ENCODE peak calls at places on chromosomes 7 and 10, in eight cellular contexts. One of them, this sample, is unnamed.

GRCh38 chr7:140212100-140212881 is 35.5 kb upstream of the KDM7A start:
- DNase-seq in heart left ventricle: no peak
- DNase-seq in Peyer's patch: no peak
- DNase-seq in GM12878: peak
- DNase-seq in tibial nerve: no peak
- DNase-seq in adrenal gland: no peak
- DNase-seq in testis: no peak
- DNase-seq in ovary: no peak
- DNase-seq in this sample: no peak

GRCh38 chr7:128454808-128455555 is 696 bp upstream of the HILPDA start:
- DNase-seq in Peyer's patch: no peak
- DNase-seq in tibial nerve: no peak
- DNase-seq in ovary: no peak
- DNase-seq in GM12878: no peak
- DNase-seq in heart left ventricle: no peak
- DNase-seq in testis: no peak
- DNase-seq in adrenal gland: no peak
- DNase-seq in this sample: no peak

GRCh38 chr7:150830957-150831356 is 21.4 kb upstream of the AOC1 start:
- DNase-seq in GM12878: no peak
- DNase-seq in tibial nerve: no peak
- DNase-seq in heart left ventricle: no peak
- DNase-seq in testis: no peak
- DNase-seq in Peyer's patch: no peak
- DNase-seq in ovary: no peak
- DNase-seq in adrenal gland: no peak
- DNase-seq in this sample: no peak

GRCh38 chr10:55629792-55630490 is 731.1 kb downstream of the ZWINT start:
- DNase-seq in heart left ventricle: peak
- DNase-seq in Peyer's patch: no peak
- DNase-seq in adrenal gland: peak
- DNase-seq in tibial nerve: no peak
- DNase-seq in testis: peak
- DNase-seq in ovary: no peak
- DNase-seq in GM12878: no peak
- DNase-seq in this sample: no peak

GRCh38 chr7:11458736-11459483 is 373.1 kb downstream of the THSD7A start:
- DNase-seq in testis: no peak
- DNase-seq in Peyer's patch: no peak
- DNase-seq in ovary: no peak
- DNase-seq in tibial nerve: no peak
- DNase-seq in heart left ventricle: no peak
- DNase-seq in adrenal gland: peak
- DNase-seq in GM12878: no peak
- DNase-seq in this sample: no peak

GRCh38 chr7:12524794-12525386 is 45.6 kb upstream of the SCIN start:
- DNase-seq in tibial nerve: no peak
- DNase-seq in heart left ventricle: no peak
- DNase-seq in Peyer's patch: no peak
- DNase-seq in adrenal gland: no peak
- DNase-seq in ovary: no peak
- DNase-seq in GM12878: peak
- DNase-seq in testis: no peak
- DNase-seq in this sample: no peak

GRCh38 chr10:75234683-75235374 is 928 bp downstream of the COMTD1 start:
- DNase-seq in testis: peak
- DNase-seq in heart left ventricle: no peak
- DNase-seq in tibial nerve: no peak
- DNase-seq in adrenal gland: no peak
- DNase-seq in ovary: peak
- DNase-seq in Peyer's patch: peak
- DNase-seq in GM12878: no peak
- DNase-seq in this sample: no peak

GRCh38 chr7:3068568-3068967 is 24.9 kb upstream of the CARD11 start:
- DNase-seq in GM12878: peak
- DNase-seq in heart left ventricle: no peak
- DNase-seq in testis: no peak
- DNase-seq in adrenal gland: no peak
- DNase-seq in tibial nerve: no peak
- DNase-seq in ovary: no peak
- DNase-seq in Peyer's patch: peak
- DNase-seq in this sample: no peak

GRCh38 chr7:36388423-36388822 is 1.2 kb upstream of the ANLN start:
- DNase-seq in Peyer's patch: no peak
- DNase-seq in adrenal gland: no peak
- DNase-seq in GM12878: no peak
- DNase-seq in tibial nerve: no peak
- DNase-seq in heart left ventricle: no peak
- DNase-seq in ovary: no peak
- DNase-seq in testis: no peak
- DNase-seq in this sample: no peak

GRCh38 chr7:28157311-28157710 is 23.3 kb downstream of the JAZF1 start:
- DNase-seq in testis: no peak
- DNase-seq in GM12878: no peak
- DNase-seq in tibial nerve: no peak
- DNase-seq in heart left ventricle: no peak
- DNase-seq in adrenal gland: no peak
- DNase-seq in Peyer's patch: no peak
- DNase-seq in ovary: no peak
- DNase-seq in this sample: no peak

GRCh38 chr7:37031571-37032257 is 307.4 kb upstream of the AOAH start:
- DNase-seq in ovary: peak
- DNase-seq in adrenal gland: peak
- DNase-seq in GM12878: no peak
- DNase-seq in testis: peak
- DNase-seq in heart left ventricle: peak
- DNase-seq in tibial nerve: peak
- DNase-seq in Peyer's patch: peak
- DNase-seq in this sample: no peak

GRCh38 chr10:31317652-31318381 is 1.2 kb upstream of the ZEB1 start:
- DNase-seq in Peyer's patch: peak
- DNase-seq in testis: no peak
- DNase-seq in adrenal gland: no peak
- DNase-seq in heart left ventricle: no peak
- DNase-seq in GM12878: no peak
- DNase-seq in ovary: no peak
- DNase-seq in tibial nerve: no peak
- DNase-seq in this sample: no peak

GRCh38 chr7:99437946-99438572 is 539 bp downstream of the PTCD1 start:
- DNase-seq in ovary: peak
- DNase-seq in adrenal gland: no peak
- DNase-seq in tibial nerve: no peak
- DNase-seq in Peyer's patch: no peak
- DNase-seq in GM12878: no peak
- DNase-seq in heart left ventricle: no peak
- DNase-seq in testis: no peak
- DNase-seq in this sample: no peak

GRCh38 chr7:38872202-38872601 is 36.8 kb downstream of the VPS41 start:
- DNase-seq in Peyer's patch: no peak
- DNase-seq in GM12878: no peak
- DNase-seq in testis: no peak
- DNase-seq in heart left ventricle: no peak
- DNase-seq in adrenal gland: no peak
- DNase-seq in tibial nerve: no peak
- DNase-seq in ovary: no peak
- DNase-seq in this sample: no peak

GRCh38 chr7:143305423-143306070 is 10.4 kb upstream of the CLCN1 start:
- DNase-seq in Peyer's patch: peak
- DNase-seq in GM12878: no peak
- DNase-seq in tibial nerve: peak
- DNase-seq in testis: peak
- DNase-seq in heart left ventricle: peak
- DNase-seq in ovary: peak
- DNase-seq in adrenal gland: peak
- DNase-seq in this sample: no peak

GRCh38 chr7:3301472-3301778 is 373 bp downstream of the SDK1 start:
- DNase-seq in Peyer's patch: no peak
- DNase-seq in ovary: no peak
- DNase-seq in testis: no peak
- DNase-seq in adrenal gland: no peak
- DNase-seq in heart left ventricle: no peak
- DNase-seq in tibial nerve: no peak
- DNase-seq in GM12878: no peak
- DNase-seq in this sample: no peak

GRCh38 chr10:124493191-124493936 is 31.7 kb downstream of the LHPP start:
- DNase-seq in adrenal gland: no peak
- DNase-seq in Peyer's patch: no peak
- DNase-seq in heart left ventricle: no peak
- DNase-seq in ovary: no peak
- DNase-seq in testis: no peak
- DNase-seq in GM12878: no peak
- DNase-seq in tibial nerve: no peak
- DNase-seq in this sample: no peak

GRCh38 chr10:90321132-90321816 is 536.6 kb downstream of the HTR7 start:
- DNase-seq in heart left ventricle: no peak
- DNase-seq in adrenal gland: no peak
- DNase-seq in tibial nerve: no peak
- DNase-seq in ovary: no peak
- DNase-seq in Peyer's patch: no peak
- DNase-seq in testis: no peak
- DNase-seq in GM12878: no peak
- DNase-seq in this sample: no peak

GRCh38 chr7:115081772-115082171 is 159.9 kb downstream of the MDFIC start:
- DNase-seq in ovary: no peak
- DNase-seq in testis: no peak
- DNase-seq in tibial nerve: no peak
- DNase-seq in GM12878: no peak
- DNase-seq in adrenal gland: no peak
- DNase-seq in heart left ventricle: no peak
- DNase-seq in Peyer's patch: no peak
- DNase-seq in this sample: no peak

GRCh38 chr7:91266067-91266930 is 2.1 kb downstream of the FZD1 start:
- DNase-seq in heart left ventricle: peak
- DNase-seq in tibial nerve: peak
- DNase-seq in testis: no peak
- DNase-seq in GM12878: no peak
- DNase-seq in Peyer's patch: no peak
- DNase-seq in ovary: peak
- DNase-seq in adrenal gland: no peak
- DNase-seq in this sample: no peak

GRCh38 chr10:80204801-80205477 is 398 bp downstream of the ANXA11 start:
- DNase-seq in testis: no peak
- DNase-seq in ovary: no peak
- DNase-seq in adrenal gland: no peak
- DNase-seq in tibial nerve: no peak
- DNase-seq in GM12878: no peak
- DNase-seq in Peyer's patch: no peak
- DNase-seq in heart left ventricle: peak
- DNase-seq in this sample: no peak

GRCh38 chr10:80201592-80202256 is 3.6 kb downstream of the ANXA11 start:
- DNase-seq in ovary: no peak
- DNase-seq in testis: no peak
- DNase-seq in heart left ventricle: peak
- DNase-seq in adrenal gland: no peak
- DNase-seq in GM12878: no peak
- DNase-seq in tibial nerve: no peak
- DNase-seq in Peyer's patch: no peak
- DNase-seq in this sample: no peak

GRCh38 chr10:80203835-80204148 is 1.5 kb downstream of the ANXA11 start:
- DNase-seq in ovary: no peak
- DNase-seq in heart left ventricle: no peak
- DNase-seq in Peyer's patch: no peak
- DNase-seq in adrenal gland: no peak
- DNase-seq in GM12878: no peak
- DNase-seq in testis: no peak
- DNase-seq in tibial nerve: no peak
- DNase-seq in this sample: no peak

GRCh38 chr10:80204193-80204714 is 1.1 kb downstream of the ANXA11 start:
- DNase-seq in tibial nerve: no peak
- DNase-seq in GM12878: no peak
- DNase-seq in adrenal gland: no peak
- DNase-seq in Peyer's patch: no peak
- DNase-seq in heart left ventricle: no peak
- DNase-seq in testis: no peak
- DNase-seq in ovary: no peak
- DNase-seq in this sample: no peak

GRCh38 chr10:80202934-80203834 is 2.2 kb downstream of the ANXA11 start:
- DNase-seq in Peyer's patch: peak
- DNase-seq in ovary: peak
- DNase-seq in GM12878: peak
- DNase-seq in adrenal gland: peak
- DNase-seq in testis: peak
- DNase-seq in tibial nerve: no peak
- DNase-seq in heart left ventricle: peak
- DNase-seq in this sample: no peak
- TF ChIP-seq CTCF in Peyer's patch: peak
- TF ChIP-seq CTCF in ovary: no peak
- TF ChIP-seq CTCF in GM12878: peak
- TF ChIP-seq CTCF in adrenal gland: no peak
- TF ChIP-seq CTCF in testis: no peak
- TF ChIP-seq CTCF in tibial nerve: no peak
- TF ChIP-seq CTCF in heart left ventricle: peak
- TF ChIP-seq CTCF in this sample: no peak

GRCh38 chr7:92641921-92642511 is 51.8 kb upstream of the FAM133B start:
- DNase-seq in testis: no peak
- DNase-seq in ovary: no peak
- DNase-seq in GM12878: no peak
- DNase-seq in heart left ventricle: no peak
- DNase-seq in tibial nerve: no peak
- DNase-seq in Peyer's patch: no peak
- DNase-seq in adrenal gland: no peak
- DNase-seq in this sample: no peak
- TF ChIP-seq POLR2A in testis: no peak
- TF ChIP-seq POLR2A in ovary: no peak
- TF ChIP-seq POLR2A in GM12878: no peak
- TF ChIP-seq POLR2A in heart left ventricle: no peak
- TF ChIP-seq POLR2A in tibial nerve: no peak
- TF ChIP-seq POLR2A in Peyer's patch: no peak
- TF ChIP-seq POLR2A in adrenal gland: no peak
- TF ChIP-seq POLR2A in this sample: no peak

GRCh38 chr10:45005284-45005683 is 4.6 kb downstream of the ZNF22 start:
- DNase-seq in heart left ventricle: no peak
- DNase-seq in ovary: no peak
- DNase-seq in adrenal gland: no peak
- DNase-seq in testis: no peak
- DNase-seq in Peyer's patch: no peak
- DNase-seq in GM12878: no peak
- DNase-seq in tibial nerve: no peak
- DNase-seq in this sample: no peak
- TF ChIP-seq CTCF in heart left ventricle: no peak
- TF ChIP-seq CTCF in ovary: no peak
- TF ChIP-seq CTCF in adrenal gland: no peak
- TF ChIP-seq CTCF in testis: no peak
- TF ChIP-seq CTCF in Peyer's patch: no peak
- TF ChIP-seq CTCF in GM12878: no peak
- TF ChIP-seq CTCF in tibial nerve: no peak
- TF ChIP-seq CTCF in this sample: no peak

DNA sequence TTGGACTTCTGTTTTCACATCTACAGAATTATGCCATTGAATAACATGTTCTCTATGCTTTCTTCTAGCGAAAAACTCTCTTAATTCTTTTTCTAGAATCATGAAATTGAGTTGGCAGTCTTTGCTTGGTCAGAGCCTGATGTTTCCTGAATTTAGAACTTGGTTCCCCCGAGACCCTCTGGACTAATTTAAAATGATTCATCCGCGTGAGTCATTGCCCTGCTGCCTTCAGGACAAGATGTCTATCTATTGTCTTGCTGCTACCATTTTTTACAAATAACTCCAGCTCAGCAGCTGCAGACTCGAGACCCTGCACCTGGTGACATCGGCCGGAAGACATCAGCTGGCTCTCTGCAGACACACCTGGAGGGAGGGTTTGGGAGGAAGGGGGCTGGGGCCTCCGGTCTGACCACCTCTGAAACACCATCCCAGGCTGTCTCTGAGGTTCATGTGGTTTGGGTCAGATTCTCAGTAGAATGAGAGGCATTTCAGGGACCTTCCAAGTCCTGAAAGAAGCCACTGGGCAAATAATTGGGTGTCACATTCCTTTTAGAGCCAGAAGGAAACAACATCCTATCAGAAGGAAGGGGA is 20.9 kb upstream of the KLF6 start:
- DNase-seq in Peyer's patch: peak
- DNase-seq in adrenal gland: no peak
- DNase-seq in GM12878: no peak
- DNase-seq in heart left ventricle: peak
- DNase-seq in tibial nerve: no peak
- DNase-seq in testis: no peak
- DNase-seq in ovary: no peak
- DNase-seq in this sample: peak
- TF ChIP-seq POLR2A in Peyer's patch: no peak
- TF ChIP-seq POLR2A in adrenal gland: no peak
- TF ChIP-seq POLR2A in GM12878: no peak
- TF ChIP-seq POLR2A in heart left ventricle: no peak
- TF ChIP-seq POLR2A in tibial nerve: no peak
- TF ChIP-seq POLR2A in testis: no peak
- TF ChIP-seq POLR2A in ovary: no peak
- TF ChIP-seq POLR2A in this sample: no peak

This sample was measured in vagina.